ENCODE peak calls at places on chromosomes 3 and 15, in six cellular contexts. One of them, this sample, is unnamed.

GRCh38 chr15:33084661-33085060 is 109.9 kb downstream of the FMN1 start:
- DNase-seq in fibroblast of mammary gland: no peak
- DNase-seq in heart left ventricle: no peak
- DNase-seq in GM10248: no peak
- DNase-seq in IMR-90: no peak
- DNase-seq in CD8-positive, alpha-beta T cell: no peak
- DNase-seq in this sample: no peak

GRCh38 chr15:101255615-101256350 is 3.9 kb upstream of the CHSY1 start:
- DNase-seq in heart left ventricle: no peak
- DNase-seq in IMR-90: peak; percentile 92
- DNase-seq in GM10248: no peak
- DNase-seq in fibroblast of mammary gland: peak; percentile 67
- DNase-seq in CD8-positive, alpha-beta T cell: no peak
- DNase-seq in this sample: no peak

GRCh38 chr15:94526071-94526689 is 294.8 kb downstream of the MCTP2 start:
- DNase-seq in GM10248: no peak
- DNase-seq in heart left ventricle: no peak
- DNase-seq in IMR-90: no peak
- DNase-seq in fibroblast of mammary gland: no peak
- DNase-seq in CD8-positive, alpha-beta T cell: no peak
- DNase-seq in this sample: no peak

GRCh38 chr15:60077581-60078359 is 73.7 kb downstream of the FOXB1 start:
- DNase-seq in GM10248: no peak
- DNase-seq in fibroblast of mammary gland: no peak
- DNase-seq in IMR-90: no peak
- DNase-seq in heart left ventricle: no peak
- DNase-seq in CD8-positive, alpha-beta T cell: no peak
- DNase-seq in this sample: no peak

GRCh38 chr15:95975212-95975611 is 355.3 kb upstream of the NR2F2 start:
- DNase-seq in CD8-positive, alpha-beta T cell: no peak
- DNase-seq in heart left ventricle: no peak
- DNase-seq in IMR-90: no peak
- DNase-seq in fibroblast of mammary gland: no peak
- DNase-seq in GM10248: peak; percentile 6
- DNase-seq in this sample: no peak

GRCh38 chr15:60814855-60815254 is 335.9 kb upstream of the ICE2 start:
- DNase-seq in fibroblast of mammary gland: no peak
- DNase-seq in CD8-positive, alpha-beta T cell: no peak
- DNase-seq in GM10248: no peak
- DNase-seq in heart left ventricle: no peak
- DNase-seq in IMR-90: no peak
- DNase-seq in this sample: no peak

GRCh38 chr15:37019479-37020433 is 80.6 kb downstream of the MEIS2 start:
- DNase-seq in GM10248: no peak
- DNase-seq in IMR-90: peak; percentile 79
- DNase-seq in CD8-positive, alpha-beta T cell: no peak
- DNase-seq in fibroblast of mammary gland: peak; percentile 59
- DNase-seq in heart left ventricle: no peak
- DNase-seq in this sample: no peak

GRCh38 chr3:142595951-142596725 is at the start of gene PLS1:
- DNase-seq in CD8-positive, alpha-beta T cell: peak; percentile 74
- DNase-seq in GM10248: peak; percentile 91
- DNase-seq in heart left ventricle: peak; percentile 92
- DNase-seq in fibroblast of mammary gland: peak; percentile 68
- DNase-seq in IMR-90: peak; percentile 70
- DNase-seq in this sample: peak; percentile 87

GRCh38 chr15:44394062-44394461 is 33.4 kb upstream of the CTDSPL2 start:
- DNase-seq in heart left ventricle: no peak
- DNase-seq in fibroblast of mammary gland: no peak
- DNase-seq in CD8-positive, alpha-beta T cell: no peak
- DNase-seq in GM10248: no peak
- DNase-seq in IMR-90: peak; percentile 42
- DNase-seq in this sample: no peak

GRCh38 chr15:26294062-26294689 is 431.0 kb upstream of the ATP10A start:
- DNase-seq in GM10248: no peak
- DNase-seq in fibroblast of mammary gland: no peak
- DNase-seq in heart left ventricle: no peak
- DNase-seq in IMR-90: no peak
- DNase-seq in CD8-positive, alpha-beta T cell: no peak
- DNase-seq in this sample: no peak

GRCh38 chr3:125374501-125374995 is 577 bp downstream of the ZNF148 start:
- DNase-seq in IMR-90: peak; percentile 38
- DNase-seq in heart left ventricle: peak; percentile 62
- DNase-seq in CD8-positive, alpha-beta T cell: no peak
- DNase-seq in fibroblast of mammary gland: peak; percentile 30
- DNase-seq in GM10248: peak; percentile 60
- DNase-seq in this sample: peak; percentile 64

GRCh38 chr15:25830844-25831443 is 32.2 kb downstream of the ATP10A start:
- DNase-seq in IMR-90: peak; percentile 98
- DNase-seq in CD8-positive, alpha-beta T cell: no peak
- DNase-seq in heart left ventricle: no peak
- DNase-seq in GM10248: no peak
- DNase-seq in fibroblast of mammary gland: peak; percentile 95
- DNase-seq in this sample: no peak

GRCh38 chr3:196531418-196531817 is 16.3 kb upstream of the SMCO1 start:
- DNase-seq in IMR-90: no peak
- DNase-seq in fibroblast of mammary gland: no peak
- DNase-seq in GM10248: no peak
- DNase-seq in heart left ventricle: no peak
- DNase-seq in CD8-positive, alpha-beta T cell: no peak
- DNase-seq in this sample: no peak

GRCh38 chr3:16085884-16086608 is 88.4 kb upstream of the GALNT15 start:
- DNase-seq in GM10248: no peak
- DNase-seq in fibroblast of mammary gland: peak; percentile 59
- DNase-seq in CD8-positive, alpha-beta T cell: no peak
- DNase-seq in IMR-90: no peak
- DNase-seq in heart left ventricle: peak; percentile 87
- DNase-seq in this sample: no peak

GRCh38 chr15:79463043-79463780 is 31.1 kb downstream of the MINAR1 start:
- DNase-seq in GM10248: no peak
- DNase-seq in IMR-90: no peak
- DNase-seq in heart left ventricle: no peak
- DNase-seq in fibroblast of mammary gland: no peak
- DNase-seq in CD8-positive, alpha-beta T cell: no peak
- DNase-seq in this sample: no peak

GRCh38 chr15:42140383-42141070 is 15.9 kb downstream of the PLA2G4F start:
- DNase-seq in CD8-positive, alpha-beta T cell: no peak
- DNase-seq in fibroblast of mammary gland: no peak
- DNase-seq in heart left ventricle: no peak
- DNase-seq in IMR-90: no peak
- DNase-seq in GM10248: no peak
- DNase-seq in this sample: peak; percentile 12

GRCh38 chr3:134059680-134060560 is 30.2 kb upstream of the SLCO2A1 start:
- DNase-seq in heart left ventricle: no peak
- DNase-seq in IMR-90: peak; percentile 19
- DNase-seq in GM10248: no peak
- DNase-seq in fibroblast of mammary gland: peak; percentile 25
- DNase-seq in CD8-positive, alpha-beta T cell: no peak
- DNase-seq in this sample: no peak

GRCh38 chr15:47505712-47506542 is 211.4 kb upstream of the SEMA6D start:
- DNase-seq in CD8-positive, alpha-beta T cell: no peak
- DNase-seq in GM10248: no peak
- DNase-seq in heart left ventricle: no peak
- DNase-seq in fibroblast of mammary gland: peak; percentile 63
- DNase-seq in IMR-90: peak; percentile 74
- DNase-seq in this sample: no peak

GRCh38 chr3:12557472-12558105 is 702 bp downstream of the MKRN2 start:
- DNase-seq in fibroblast of mammary gland: peak; percentile 56
- DNase-seq in CD8-positive, alpha-beta T cell: no peak
- DNase-seq in heart left ventricle: no peak
- DNase-seq in IMR-90: peak; percentile 59
- DNase-seq in GM10248: no peak
- DNase-seq in this sample: no peak

GRCh38 chr3:17836092-17836491 is 93.7 kb upstream of the TBC1D5 start:
- DNase-seq in IMR-90: no peak
- DNase-seq in CD8-positive, alpha-beta T cell: no peak
- DNase-seq in heart left ventricle: no peak
- DNase-seq in fibroblast of mammary gland: no peak
- DNase-seq in GM10248: no peak
- DNase-seq in this sample: no peak

GRCh38 chr15:20106026-20106425 is 435.6 kb downstream of the GOLGA6L6 start:
- DNase-seq in heart left ventricle: peak; percentile 71
- DNase-seq in fibroblast of mammary gland: no peak
- DNase-seq in CD8-positive, alpha-beta T cell: no peak
- DNase-seq in GM10248: no peak
- DNase-seq in IMR-90: no peak
- DNase-seq in this sample: no peak

GRCh38 chr15:84603630-84604379 is 3.0 kb downstream of the ZSCAN2 start:
- DNase-seq in fibroblast of mammary gland: no peak
- DNase-seq in IMR-90: no peak
- DNase-seq in CD8-positive, alpha-beta T cell: no peak
- DNase-seq in heart left ventricle: no peak
- DNase-seq in GM10248: no peak
- DNase-seq in this sample: no peak

GRCh38 chr3:111904376-111905241 is 45.5 kb downstream of the PHLDB2 start:
- DNase-seq in GM10248: no peak
- DNase-seq in fibroblast of mammary gland: peak; percentile 95
- DNase-seq in CD8-positive, alpha-beta T cell: no peak
- DNase-seq in IMR-90: peak; percentile 92
- DNase-seq in heart left ventricle: no peak
- DNase-seq in this sample: no peak

GRCh38 chr3:134253475-134254231 is 3.0 kb upstream of the RYK start:
- DNase-seq in fibroblast of mammary gland: no peak
- DNase-seq in IMR-90: no peak
- DNase-seq in GM10248: no peak
- DNase-seq in CD8-positive, alpha-beta T cell: no peak
- DNase-seq in heart left ventricle: no peak
- DNase-seq in this sample: no peak

GRCh38 chr3:119356646-119357045 is 62.5 kb downstream of the ARHGAP31 start:
- DNase-seq in GM10248: no peak
- DNase-seq in IMR-90: no peak
- DNase-seq in fibroblast of mammary gland: no peak
- DNase-seq in CD8-positive, alpha-beta T cell: no peak
- DNase-seq in heart left ventricle: no peak
- DNase-seq in this sample: no peak

GRCh38 chr15:46312133-46312740 is 677.4 kb downstream of the SQOR start:
- DNase-seq in GM10248: peak; percentile 25
- DNase-seq in fibroblast of mammary gland: peak; percentile 52
- DNase-seq in CD8-positive, alpha-beta T cell: no peak
- DNase-seq in IMR-90: peak; percentile 41
- DNase-seq in heart left ventricle: no peak
- DNase-seq in this sample: no peak

GRCh38 chr3:60610441-60611112 is 640.7 kb downstream of the FHIT start:
- DNase-seq in heart left ventricle: peak; percentile 66
- DNase-seq in IMR-90: peak; percentile 36
- DNase-seq in fibroblast of mammary gland: peak; percentile 96
- DNase-seq in CD8-positive, alpha-beta T cell: no peak
- DNase-seq in GM10248: no peak
- DNase-seq in this sample: no peak

GRCh38 chr3:133572158-133573053 is 1.1 kb upstream of the CDV3 start:
- DNase-seq in CD8-positive, alpha-beta T cell: no peak
- DNase-seq in GM10248: peak; percentile 54
- DNase-seq in fibroblast of mammary gland: peak; percentile 66
- DNase-seq in heart left ventricle: no peak
- DNase-seq in IMR-90: peak; percentile 53
- DNase-seq in this sample: no peak

GRCh38 chr3:12370758-12371157 is 81.9 kb downstream of the PPARG start:
- DNase-seq in heart left ventricle: no peak
- DNase-seq in CD8-positive, alpha-beta T cell: no peak
- DNase-seq in GM10248: no peak
- DNase-seq in fibroblast of mammary gland: peak; percentile 70
- DNase-seq in IMR-90: peak; percentile 36
- DNase-seq in this sample: no peak

GRCh38 chr15:45091581-45091980 is 22.4 kb downstream of the DUOX2 start:
- DNase-seq in fibroblast of mammary gland: no peak
- DNase-seq in CD8-positive, alpha-beta T cell: no peak
- DNase-seq in heart left ventricle: no peak
- DNase-seq in IMR-90: no peak
- DNase-seq in GM10248: no peak
- DNase-seq in this sample: no peak

GRCh38 chr3:193896419-193896818 is 239.5 kb upstream of the HES1 start:
- DNase-seq in fibroblast of mammary gland: no peak
- DNase-seq in IMR-90: no peak
- DNase-seq in GM10248: no peak
- DNase-seq in CD8-positive, alpha-beta T cell: no peak
- DNase-seq in heart left ventricle: no peak
- DNase-seq in this sample: no peak

GRCh38 chr15:61659571-61660190 is 400.6 kb downstream of the VPS13C start:
- DNase-seq in heart left ventricle: no peak
- DNase-seq in GM10248: no peak
- DNase-seq in CD8-positive, alpha-beta T cell: no peak
- DNase-seq in fibroblast of mammary gland: peak; percentile 88
- DNase-seq in IMR-90: no peak
- DNase-seq in this sample: no peak

DNA sequence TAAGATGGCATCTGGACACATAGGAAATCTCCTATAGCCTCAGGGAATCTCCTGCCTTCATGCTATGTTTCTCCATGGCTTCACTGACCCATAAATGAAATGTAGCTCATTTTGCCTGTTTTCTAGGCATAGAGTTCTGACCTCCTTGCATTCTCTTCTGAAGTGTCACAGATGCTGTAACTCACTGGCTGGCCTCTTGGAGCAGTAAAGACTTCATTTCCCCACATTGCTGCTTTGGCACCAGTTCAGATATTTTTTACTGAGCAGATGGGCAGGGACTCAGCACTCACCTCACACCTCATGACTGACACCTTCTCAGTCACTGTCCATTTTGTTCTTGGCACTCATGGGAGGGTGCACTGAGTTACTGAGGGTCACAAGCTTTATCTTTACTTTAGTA is 286.7 kb upstream of the TGFBR2 start:
- DNase-seq in heart left ventricle: no peak
- DNase-seq in fibroblast of mammary gland: peak; percentile 73
- DNase-seq in GM10248: no peak
- DNase-seq in IMR-90: peak; percentile 57
- DNase-seq in CD8-positive, alpha-beta T cell: peak; percentile 6
- DNase-seq in this sample: no peak
- TF ChIP-seq CTCF in heart left ventricle: peak; percentile 38
- TF ChIP-seq CTCF in fibroblast of mammary gland: peak; percentile 53
- TF ChIP-seq CTCF in GM10248: peak; percentile 23
- TF ChIP-seq CTCF in IMR-90: peak; percentile 47
- TF ChIP-seq CTCF in CD8-positive, alpha-beta T cell: peak; percentile 61
- TF ChIP-seq CTCF in this sample: peak; percentile 61

GRCh38 chr15:91660174-91660649 is 193.3 kb upstream of the SLCO3A1 start:
- DNase-seq in IMR-90: no peak
- DNase-seq in heart left ventricle: no peak
- DNase-seq in CD8-positive, alpha-beta T cell: no peak
- DNase-seq in fibroblast of mammary gland: no peak
- DNase-seq in GM10248: no peak
- DNase-seq in this sample: no peak
- TF ChIP-seq CTCF in IMR-90: no peak
- TF ChIP-seq CTCF in heart left ventricle: no peak
- TF ChIP-seq CTCF in CD8-positive, alpha-beta T cell: no peak
- TF ChIP-seq CTCF in fibroblast of mammary gland: no peak
- TF ChIP-seq CTCF in GM10248: no peak
- TF ChIP-seq CTCF in this sample: no peak

GRCh38 chr3:128076783-128077624 is 24.8 kb downstream of the SEC61A1 start:
- DNase-seq in heart left ventricle: no peak
- DNase-seq in CD8-positive, alpha-beta T cell: no peak
- DNase-seq in GM10248: no peak
- DNase-seq in IMR-90: no peak
- DNase-seq in fibroblast of mammary gland: no peak
- DNase-seq in this sample: peak; percentile 47
- TF ChIP-seq CTCF in heart left ventricle: no peak
- TF ChIP-seq CTCF in CD8-positive, alpha-beta T cell: no peak
- TF ChIP-seq CTCF in GM10248: no peak
- TF ChIP-seq CTCF in IMR-90: no peak
- TF ChIP-seq CTCF in fibroblast of mammary gland: no peak
- TF ChIP-seq CTCF in this sample: no peak

GRCh38 chr3:186255703-186256331 is 106.2 kb downstream of the DGKG start:
- DNase-seq in CD8-positive, alpha-beta T cell: no peak
- DNase-seq in heart left ventricle: no peak
- DNase-seq in fibroblast of mammary gland: no peak
- DNase-seq in GM10248: peak; percentile 67
- DNase-seq in IMR-90: no peak
- DNase-seq in this sample: no peak
- TF ChIP-seq CTCF in CD8-positive, alpha-beta T cell: no peak
- TF ChIP-seq CTCF in heart left ventricle: no peak
- TF ChIP-seq CTCF in fibroblast of mammary gland: peak; percentile 23
- TF ChIP-seq CTCF in GM10248: peak; percentile 51
- TF ChIP-seq CTCF in IMR-90: peak; percentile 13
- TF ChIP-seq CTCF in this sample: no peak

GRCh38 chr3:152149832-152150231 is 118.9 kb upstream of the MBNL1 start:
- DNase-seq in GM10248: no peak
- DNase-seq in heart left ventricle: no peak
- DNase-seq in fibroblast of mammary gland: no peak
- DNase-seq in IMR-90: peak; percentile 18
- DNase-seq in CD8-positive, alpha-beta T cell: no peak
- DNase-seq in this sample: no peak
- TF ChIP-seq CTCF in GM10248: no peak
- TF ChIP-seq CTCF in heart left ventricle: no peak
- TF ChIP-seq CTCF in fibroblast of mammary gland: no peak
- TF ChIP-seq CTCF in IMR-90: no peak
- TF ChIP-seq CTCF in CD8-positive, alpha-beta T cell: no peak
- TF ChIP-seq CTCF in this sample: no peak

This sample was measured in natural killer cell.